ENCODE peak calls at places on chromosomes 3 and 15, in four cellular contexts. I, D, Y and T are unnamed samples.

GRCh38 chr15:49343546-49343945 is 79.5 kb upstream of the FGF7 start:
- DNase-seq in I (peak), D (no peak), Y (no peak), T (no peak)

GRCh38 chr15:27074179-27074578 is 103.2 kb downstream of the GABRG3 start:
- DNase-seq in I (no peak), D (no peak), Y (no peak), T (no peak)

GRCh38 chr3:137946341-137946973 is 63.5 kb upstream of the CLDN18 start:
- DNase-seq in I (peak), D (peak), Y (no peak), T (peak)

GRCh38 chr15:62624541-62625399 is 417.8 kb upstream of the TPM1 start:
- DNase-seq in I (no peak), D (no peak), Y (peak), T (no peak)

GRCh38 chr15:26790118-26790517 is 17.3 kb upstream of the GABRB3 start:
- DNase-seq in I (no peak), D (no peak), Y (no peak), T (no peak)

GRCh38 chr3:98839846-98840245 is 61.6 kb downstream of the DCBLD2 start:
- DNase-seq in I (no peak), D (no peak), Y (no peak), T (no peak)

GRCh38 chr3:143634991-143635390 is 213.3 kb downstream of the SLC9A9 start:
- DNase-seq in I (no peak), D (no peak), Y (no peak), T (no peak)

GRCh38 chr3:127707777-127708438 is 35.2 kb downstream of the ABTB1 start:
- DNase-seq in I (no peak), D (no peak), Y (no peak), T (no peak)

GRCh38 chr3:149898771-149899170 is 71.9 kb downstream of the PFN2 start:
- DNase-seq in I (no peak), D (no peak), Y (no peak), T (no peak)

GRCh38 chr3:151155409-151156128 is 47.4 kb downstream of the GPR171 start:
- DNase-seq in I (no peak), D (no peak), Y (no peak), T (no peak)

GRCh38 chr15:75327005-75327404 is 8.9 kb upstream of the COMMD4 start:
- DNase-seq in I (no peak), D (no peak), Y (no peak), T (no peak)
- TF ChIP-seq SP1 in I (no peak), D (no peak), Y (no peak), T (no peak)

GRCh38 chr3:58106640-58107039 is 98.4 kb downstream of the FLNB start:
- DNase-seq in I (no peak), D (no peak), Y (no peak), T (no peak)
- TF ChIP-seq HDAC2 in I (no peak), D (no peak), Y (no peak), T (no peak)

GRCh38 chr3:124132813-124133212 is 140.9 kb upstream of the ROPN1 start:
- DNase-seq in I (no peak), D (no peak), Y (no peak), T (no peak)

GRCh38 chr3:124140751-124141150 is 148.8 kb upstream of the ROPN1 start:
- DNase-seq in I (no peak), D (no peak), Y (no peak), T (no peak)

GRCh38 chr3:124138148-124138547 is 146.2 kb upstream of the ROPN1 start:
- DNase-seq in I (no peak), D (no peak), Y (no peak), T (no peak)

GRCh38 chr3:124133366-124133940 is 141.5 kb upstream of the ROPN1 start:
- DNase-seq in I (no peak), D (no peak), Y (no peak), T (no peak)

GRCh38 chr3:124137264-124137663 is 145.3 kb upstream of the ROPN1 start:
- DNase-seq in I (no peak), D (no peak), Y (no peak), T (no peak)
- TF ChIP-seq GABPA in I (no peak), D (no peak), Y (no peak), T (no peak)

DNA sequence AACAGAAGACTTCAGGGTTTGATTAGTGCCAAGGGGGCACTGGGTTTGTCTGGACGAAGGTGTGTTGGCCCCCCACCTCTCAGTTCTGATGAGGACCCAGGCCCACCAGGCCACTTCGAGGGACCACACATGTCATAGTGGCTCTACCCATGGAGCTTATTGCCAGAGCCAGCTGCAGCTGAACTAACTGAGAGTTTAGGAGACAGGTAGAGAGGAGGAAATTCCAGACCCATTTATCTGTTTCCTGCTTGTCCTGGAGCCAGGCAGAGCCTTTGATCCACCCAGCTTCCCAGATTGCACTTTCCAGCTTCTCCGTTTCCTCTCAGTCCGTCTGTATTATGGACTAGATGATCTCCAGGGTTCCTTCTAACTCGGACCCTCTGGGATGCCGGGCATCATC is 20.9 kb downstream of the SLC24A1 start:
- DNase-seq in I (no peak), D (no peak), Y (no peak), T (no peak)
- TF ChIP-seq SP1 in I (no peak), D (no peak), Y (no peak), T (no peak)